ENCODE peak calls at places on chromosomes 1 and 21, in six cellular contexts. C, N, B, I, J and D are unnamed samples.

GRCh38 chr1:220928725-220929297 is 49.6 kb downstream of the HLX start:
- DNase-seq in J (no peak), B (no peak), N (no peak), C (no peak), I (no peak), D (no peak)

GRCh38 chr1:208240698-208241355 is 3.4 kb downstream of the PLXNA2 start:
- DNase-seq in N (no peak), B (no peak), I (no peak), C (no peak), J (no peak), D (no peak)

GRCh38 chr1:25695066-25695990 is 78.7 kb downstream of the MAN1C1 start:
- DNase-seq in B (no peak), C (peak), N (no peak), I (peak), J (peak), D (no peak)

GRCh38 chr1:203311368-203312301 is 6.3 kb downstream of the BTG2 start:
- DNase-seq in J (no peak), B (no peak), C (no peak), I (no peak), N (no peak), D (no peak)

GRCh38 chr1:207306603-207307002 is 14.9 kb upstream of the CD55 start:
- DNase-seq in C (no peak), B (no peak), N (no peak), J (no peak), I (no peak), D (no peak)

GRCh38 chr1:1939296-1940122 is 20.4 kb upstream of the TMEM52 start:
- DNase-seq in I (no peak), C (no peak), N (no peak), J (peak), B (no peak), D (no peak)

GRCh38 chr1:73674945-73675561 is 522.9 kb downstream of the LRRIQ3 start:
- DNase-seq in I (no peak), N (no peak), B (no peak), C (no peak), J (no peak), D (no peak)

GRCh38 chr1:17194981-17195528 is 9.9 kb upstream of the PADI1 start:
- DNase-seq in C (no peak), J (no peak), B (no peak), I (no peak), N (no peak), D (no peak)

GRCh38 chr1:8862528-8862927 is 16.0 kb downstream of the ENO1 start:
- DNase-seq in I (no peak), J (no peak), N (peak), C (no peak), B (no peak), D (no peak)

GRCh38 chr1:24318238-24318987 is 744 bp upstream of the GRHL3 start:
- DNase-seq in J (no peak), I (no peak), B (no peak), C (no peak), N (no peak), D (no peak)

GRCh38 chr1:15849775-15850449 is 2.4 kb downstream of the SPEN start:
- DNase-seq in J (no peak), C (peak), B (no peak), I (no peak), N (peak), D (peak)

GRCh38 chr1:67472056-67472455 is 41.9 kb upstream of the SERBP1 start:
- DNase-seq in C (no peak), J (no peak), I (no peak), B (no peak), N (no peak), D (no peak)

GRCh38 chr1:205750683-205751651 is 985 bp upstream of the NUCKS1 start:
- DNase-seq in C (no peak), J (no peak), N (no peak), I (no peak), B (no peak), D (no peak)

GRCh38 chr1:183191833-183192232 is 5.8 kb downstream of the LAMC2 start:
- DNase-seq in J (no peak), N (no peak), C (no peak), B (no peak), I (no peak), D (no peak)

GRCh38 chr1:36880155-36881070 is 153.9 kb downstream of the GRIK3 start:
- DNase-seq in N (no peak), I (no peak), J (no peak), C (no peak), B (no peak), D (no peak)

GRCh38 chr1:98323396-98323795 is 338.1 kb upstream of the SNX7 start:
- DNase-seq in I (no peak), J (no peak), B (no peak), N (no peak), C (no peak), D (no peak)

GRCh38 chr1:67735220-67735619 is 50.2 kb downstream of the GADD45A start:
- DNase-seq in J (no peak), B (no peak), C (no peak), I (no peak), N (no peak), D (no peak)

GRCh38 chr1:200979574-200980451 is 43.7 kb downstream of the KIF21B start:
- DNase-seq in J (no peak), C (no peak), B (no peak), I (no peak), N (peak), D (peak)

GRCh38 chr1:52659851-52660596 is 27.1 kb downstream of the SHISAL2A start:
- DNase-seq in J (no peak), I (no peak), C (no peak), N (no peak), B (no peak), D (no peak)

GRCh38 chr1:31335007-31335406 is 37.9 kb downstream of the FABP3 start:
- DNase-seq in N (peak), C (no peak), J (no peak), B (no peak), I (no peak), D (no peak)

GRCh38 chr1:70528591-70529333 is 117.7 kb downstream of the CTH start:
- DNase-seq in C (peak), B (no peak), N (peak), J (no peak), I (no peak), D (no peak)

GRCh38 chr1:32336963-32337675 is 1.1 kb upstream of the MARCKSL1 start:
- DNase-seq in I (no peak), B (no peak), J (peak), N (peak), C (no peak), D (peak)

GRCh38 chr1:154192476-154192875 is 576 bp upstream of the TPM3 start:
- DNase-seq in B (no peak), N (no peak), J (no peak), I (no peak), C (no peak), D (no peak)

GRCh38 chr1:95287078-95287477 is 53.1 kb downstream of the RWDD3 start:
- DNase-seq in J (no peak), N (no peak), I (no peak), C (no peak), B (no peak), D (no peak)

GRCh38 chr1:5238351-5239123 is 584.1 kb downstream of the AJAP1 start:
- DNase-seq in B (no peak), N (no peak), C (no peak), I (no peak), J (no peak), D (no peak)

GRCh38 chr1:78483903-78484302 is 6.9 kb upstream of the PTGFR start:
- DNase-seq in I (no peak), N (no peak), C (no peak), J (peak), B (no peak), D (no peak)

GRCh38 chr1:9874959-9875635 is 35.0 kb downstream of the CTNNBIP1 start:
- DNase-seq in I (peak), N (peak), J (peak), C (peak), B (peak), D (peak)

GRCh38 chr1:234765181-234765580 is 155.2 kb upstream of the IRF2BP2 start:
- DNase-seq in C (no peak), J (no peak), I (no peak), N (no peak), B (no peak), D (no peak)

GRCh38 chr21:29441651-29442050 is 142.9 kb downstream of the BACH1 start:
- DNase-seq in J (no peak), B (no peak), I (no peak), C (no peak), N (no peak), D (no peak)